ENCODE peak calls at places on chromosomes 4 and X, in nine cellular contexts. W is nucleus accumbens; M is NCI-H1105; A is NCI-H1092; L is stimulated activated CD4-positive, alpha-beta T cell treated with anti-CD3 and anti-CD28 coated beads, Interleukin-15, amount 100 ng/mL, for 1 hour; R is AG04450; U is transverse colon; F is AG08396; Y is Kasumi-1. V is an unnamed sample.
A peak's percentile ranks its signal among the peaks of the same experiment; 100 is the strongest.

GRCh38 chr4:29553842-29554241 is 1166.3 kb upstream of the PCDH7 start:
- DNase-seq in W (no peak), M (no peak), A (no peak), L (no peak), R (no peak), U (no peak), F (no peak), Y (no peak), V (no peak)

GRCh38 chrX:91257388-91257787 is 177.3 kb upstream of the PABPC5 start:
- DNase-seq in W (no peak), M (no peak), A (no peak), L (no peak), R (no peak), U (no peak), F (no peak), Y (no peak), V (no peak)

GRCh38 chrX:13235930-13236329 is 83.9 kb downstream of the ATXN3L start:
- DNase-seq in W (no peak), M (peak; percentile 2), A (no peak), L (no peak), R (no peak), U (no peak), F (no peak), Y (peak; percentile 35), V (no peak)

GRCh38 chr4:180688480-180688879 is 1554.7 kb upstream of the TENM3 start:
- DNase-seq in W (no peak), M (no peak), A (no peak), L (no peak), R (no peak), U (no peak), F (no peak), Y (no peak), V (no peak)

GRCh38 chr4:8914461-8915171 is 43.0 kb upstream of the HMX1 start:
- DNase-seq in W (no peak), M (no peak), A (no peak), L (no peak), R (no peak), U (no peak), F (peak; percentile 3), Y (no peak), V (no peak)

GRCh38 chr4:85151786-85152185 is 185.3 kb upstream of the WDFY3 start:
- DNase-seq in W (no peak), M (no peak), A (no peak), L (no peak), R (no peak), U (no peak), F (no peak), Y (no peak), V (no peak)

GRCh38 chr4:3402409-3403103 is 39.2 kb upstream of the HGFAC start:
- DNase-seq in W (no peak), M (no peak), A (no peak), L (no peak), R (no peak), U (no peak), F (peak; percentile 81), Y (no peak), V (peak; percentile 16)

GRCh38 chrX:9765737-9766098 is at the start of gene GPR143:
- DNase-seq in W (peak; percentile 0), M (no peak), A (no peak), L (no peak), R (no peak), U (no peak), F (no peak), Y (no peak), V (no peak)

GRCh38 chr4:84237008-84237407 is 262.1 kb downstream of the NKX6-1 start:
- DNase-seq in W (no peak), M (no peak), A (no peak), L (no peak), R (no peak), U (no peak), F (no peak), Y (no peak), V (no peak)